ENCODE peak calls at places on chromosomes 7 and 10, in seven cellular contexts. M, Z, Q, C, K, I and T are unnamed samples.

GRCh38 chr7:154927624-154928125 is 75.2 kb downstream of the PAXIP1 start:
- DNase-seq in M (no peak), Z (peak; percentile 86), Q (peak; percentile 68), C (peak; percentile 82), K (peak; percentile 79), I (peak; percentile 76), T (peak; percentile 41)

GRCh38 chr7:146960747-146961416 is 844.3 kb downstream of the CNTNAP2 start:
- DNase-seq in M (no peak), Z (no peak), Q (no peak), C (no peak), K (no peak), I (no peak), T (no peak)

GRCh38 chr10:75493464-75493863 is 62.0 kb downstream of the LRMDA start:
- DNase-seq in M (no peak), Z (no peak), Q (no peak), C (no peak), K (no peak), I (no peak), T (no peak)

GRCh38 chr10:58662314-58662713 is 149.6 kb downstream of the BICC1 start:
- DNase-seq in M (no peak), Z (no peak), Q (no peak), C (no peak), K (peak; percentile 73), I (peak; percentile 55), T (no peak)

GRCh38 chr10:75632750-75633462 is 201.5 kb downstream of the LRMDA start:
- DNase-seq in M (no peak), Z (no peak), Q (no peak), C (no peak), K (no peak), I (no peak), T (no peak)

GRCh38 chr7:143331179-143331825 is 15.4 kb downstream of the CLCN1 start:
- DNase-seq in M (no peak), Z (peak; percentile 52), Q (no peak), C (no peak), K (peak; percentile 87), I (peak; percentile 77), T (no peak)

GRCh38 chr10:30765611-30766010 is 136.1 kb upstream of the LYZL2 start:
- DNase-seq in M (no peak), Z (no peak), Q (no peak), C (no peak), K (no peak), I (no peak), T (no peak)

GRCh38 chr7:3300221-3300650 is 816 bp upstream of the SDK1 start:
- DNase-seq in M (no peak), Z (no peak), Q (no peak), C (no peak), K (no peak), I (no peak), T (no peak)

GRCh38 chr7:21407806-21408480 is 19.9 kb upstream of the SP4 start:
- DNase-seq in M (no peak), Z (no peak), Q (no peak), C (no peak), K (no peak), I (no peak), T (no peak)

GRCh38 chr10:52268790-52269189 is 45.3 kb upstream of the DKK1 start:
- DNase-seq in M (no peak), Z (no peak), Q (no peak), C (no peak), K (no peak), I (no peak), T (no peak)

GRCh38 chr10:121788115-121788514 is 139.7 kb downstream of the ATE1 start:
- DNase-seq in M (no peak), Z (no peak), Q (no peak), C (no peak), K (peak; percentile 84), I (no peak), T (no peak)

GRCh38 chr7:11847336-11847735 is 15.3 kb upstream of the THSD7A start:
- DNase-seq in M (no peak), Z (no peak), Q (no peak), C (no peak), K (no peak), I (no peak), T (no peak)

GRCh38 chr7:5699467-5699866 is 82.0 kb downstream of the RNF216 start:
- DNase-seq in M (no peak), Z (no peak), Q (no peak), C (no peak), K (no peak), I (no peak), T (no peak)

GRCh38 chr10:92110039-92110794 is 180.7 kb downstream of the CPEB3 start:
- DNase-seq in M (no peak), Z (no peak), Q (no peak), C (no peak), K (no peak), I (no peak), T (no peak)

GRCh38 chr10:114770009-114770408 is 51.6 kb upstream of the FHIP2A start:
- DNase-seq in M (no peak), Z (no peak), Q (no peak), C (no peak), K (no peak), I (no peak), T (no peak)

GRCh38 chr10:118447478-118447877 is 105.4 kb upstream of the FAM204A start:
- DNase-seq in M (peak; percentile 15), Z (no peak), Q (no peak), C (peak; percentile 61), K (no peak), I (no peak), T (no peak)

GRCh38 chr7:1936531-1937251 is 266.6 kb downstream of the ELFN1 start:
- DNase-seq in M (peak; percentile 74), Z (no peak), Q (no peak), C (no peak), K (no peak), I (no peak), T (no peak)

GRCh38 chr7:147803625-147804024 is 786.9 kb upstream of the C7orf33 start:
- DNase-seq in M (no peak), Z (no peak), Q (no peak), C (no peak), K (no peak), I (no peak), T (no peak)

DNA sequence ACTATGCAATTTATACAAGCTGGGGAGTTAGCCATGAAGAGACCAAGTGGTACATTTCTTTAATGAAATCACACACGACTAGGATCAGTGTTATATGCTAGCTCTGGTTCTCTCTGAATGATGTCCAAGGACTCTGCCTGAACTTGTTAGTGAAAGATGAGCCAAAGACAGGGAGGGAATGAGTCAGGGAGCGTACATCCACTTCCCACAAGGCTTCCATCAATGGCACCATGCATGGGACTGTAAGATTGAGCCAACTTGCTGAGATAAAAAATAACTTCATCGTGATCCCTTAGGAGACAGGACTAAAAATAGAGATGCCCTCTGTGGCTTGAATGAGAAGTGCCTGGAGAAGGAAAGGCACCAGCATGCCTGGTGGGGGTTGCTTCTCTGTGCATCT is 629.7 kb downstream of the ACTR3B start:
- DNase-seq in M (no peak), Z (no peak), Q (no peak), C (peak; percentile 54), K (no peak), I (no peak), T (no peak)
- H3K9me3 ChIP-seq in M (no peaks in the 10 kb centered on the region), Z (peaks cover 6% of the 10 kb centered on the region), Q (no peaks in the 10 kb centered on the region), C (no peaks in the 10 kb centered on the region), K (no peaks in the 10 kb centered on the region), I (peaks cover 21% of the 10 kb centered on the region), T (no peaks in the 10 kb centered on the region)

DNA sequence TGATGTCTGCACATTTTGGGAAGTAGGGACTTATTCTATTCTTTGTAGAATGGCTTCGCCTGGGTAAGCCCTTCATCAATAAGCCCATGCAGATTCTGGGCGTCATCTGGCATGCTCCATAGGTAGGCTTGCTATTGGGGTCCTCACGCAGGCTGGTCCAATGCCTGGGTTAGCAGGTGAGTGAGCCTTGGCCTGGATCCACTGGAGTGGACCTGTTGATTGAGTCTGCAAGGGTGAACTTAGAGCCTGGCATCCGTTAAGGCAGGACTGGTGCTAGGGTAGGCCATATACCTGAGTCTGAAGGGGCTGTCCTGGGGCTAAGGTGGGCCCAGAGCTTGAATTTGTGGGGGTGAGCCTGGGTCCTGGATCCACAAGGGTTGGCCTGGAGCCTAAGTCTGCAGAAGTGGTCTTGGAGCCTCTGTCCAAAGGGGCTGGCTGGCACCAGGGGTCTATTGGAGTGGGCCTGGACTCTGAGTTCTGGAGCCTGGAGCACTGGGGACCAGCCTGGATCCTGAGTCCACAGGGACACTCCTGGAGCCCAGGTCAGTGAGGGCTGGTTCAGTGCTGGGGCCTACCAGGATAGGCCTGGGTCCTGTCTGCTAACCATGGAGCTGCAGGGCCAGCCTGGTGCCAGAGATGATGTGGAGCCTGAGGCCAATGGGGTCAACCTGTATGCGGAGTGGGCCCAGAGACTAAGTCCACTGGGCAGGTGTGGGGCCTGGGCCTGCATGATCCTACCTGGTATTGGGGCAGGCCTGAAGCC is 297.7 kb downstream of the PTPRN2 start:
- DNase-seq in M (no peak), Z (no peak), Q (no peak), C (peak; percentile 16), K (no peak), I (no peak), T (no peak)
- H3K9me3 ChIP-seq in M (peaks cover 22% of the 10 kb centered on the region), Z (peaks cover 7% of the 10 kb centered on the region), Q (peaks cover 9% of the 10 kb centered on the region), C (peaks cover 10% of the 10 kb centered on the region), K (no peaks in the 10 kb centered on the region), I (peaks cover 44% of the 10 kb centered on the region), T (peaks cover 11% of the 10 kb centered on the region)

GRCh38 chr7:103859699-103860098 is 129.8 kb downstream of the RELN start:
- DNase-seq in M (no peak), Z (no peak), Q (no peak), C (no peak), K (no peak), I (no peak), T (no peak)
- H3K9me3 ChIP-seq in M (no peaks in the 10 kb centered on the region), Z (no peaks in the 10 kb centered on the region), Q (no peaks in the 10 kb centered on the region), C (no peaks in the 10 kb centered on the region), K (no peaks in the 10 kb centered on the region), I (no peaks in the 10 kb centered on the region), T (no peaks in the 10 kb centered on the region)

GRCh38 chr10:108365541-108365940 is 1201.0 kb upstream of the SORCS1 start:
- DNase-seq in M (no peak), Z (no peak), Q (no peak), C (no peak), K (no peak), I (no peak), T (no peak)
- H3K9me3 ChIP-seq in M (no peaks in the 10 kb centered on the region), Z (no peaks in the 10 kb centered on the region), Q (no peaks in the 10 kb centered on the region), C (no peaks in the 10 kb centered on the region), K (no peaks in the 10 kb centered on the region), I (no peaks in the 10 kb centered on the region), T (no peaks in the 10 kb centered on the region)

GRCh38 chr7:63028376-63029206 is 970.1 kb upstream of the ZNF722 start:
- DNase-seq in M (no peak), Z (no peak), Q (no peak), C (peak; percentile 16), K (no peak), I (no peak), T (no peak)
- H3K9me3 ChIP-seq in M (peaks cover 3% of the 10 kb centered on the region), Z (peaks cover 3% of the 10 kb centered on the region), Q (no peaks in the 10 kb centered on the region), C (no peaks in the 10 kb centered on the region), K (no peaks in the 10 kb centered on the region), I (peaks cover 54% of the 10 kb centered on the region), T (no peaks in the 10 kb centered on the region)

DNA sequence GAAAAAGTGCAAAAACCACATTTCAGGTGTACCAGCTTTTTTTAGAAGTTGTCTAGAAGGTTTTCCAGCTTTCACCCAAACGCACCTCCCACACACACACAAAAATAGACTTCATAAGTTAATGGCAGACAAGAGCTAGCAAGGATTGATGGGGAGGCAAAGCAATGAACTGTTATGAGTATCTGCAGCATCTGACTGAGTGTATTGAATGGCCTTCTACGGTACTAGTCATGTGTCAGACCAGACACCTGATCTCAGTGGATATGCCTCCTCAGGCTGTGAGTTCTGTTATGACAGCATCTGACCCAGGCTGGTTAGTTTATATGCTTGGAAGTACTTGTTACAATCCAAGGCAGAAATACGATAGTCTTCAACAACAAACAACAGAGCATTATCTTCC is 406.1 kb upstream of the AUTS2 start:
- DNase-seq in M (no peak), Z (no peak), Q (no peak), C (no peak), K (no peak), I (no peak), T (no peak)
- H3K9me3 ChIP-seq in M (no peaks in the 10 kb centered on the region), Z (no peaks in the 10 kb centered on the region), Q (no peaks in the 10 kb centered on the region), C (no peaks in the 10 kb centered on the region), K (no peaks in the 10 kb centered on the region), I (peaks cover 8% of the 10 kb centered on the region), T (peaks cover 5% of the 10 kb centered on the region)